ENCODE peak calls at places on chromosome 20, in five cellular contexts. J is colonic mucosa, S is WERI-Rb-1, K is IMR-90, F is mammary epithelial cell. D is an unnamed sample.

GRCh38 chr20:25082498-25082873 is 545 bp upstream of the VSX1 start:
- DNase-seq in S (peak; percentile 33), J (no peak), K (no peak), F (no peak), D (no peak)

GRCh38 chr20:34074101-34074760 is 37.8 kb downstream of the EIF2S2 start:
- DNase-seq in J (no peak), K (peak; percentile 37), S (peak; percentile 62), F (peak; percentile 50), D (no peak)

GRCh38 chr20:22824077-22824476 is 211.0 kb upstream of the SSTR4 start:
- DNase-seq in F (no peak), S (no peak), K (no peak), J (no peak), D (no peak)

GRCh38 chr20:50580016-50580747 is 70.0 kb downstream of the PTPN1 start:
- DNase-seq in K (peak; percentile 41), F (no peak), J (peak; percentile 65), S (peak; percentile 75), D (peak; percentile 52)

GRCh38 chr20:60630609-60631008 is 621.5 kb upstream of the CDH4 start:
- DNase-seq in K (no peak), S (peak; percentile 28), J (no peak), F (no peak), D (no peak)

GRCh38 chr20:48057739-48058138 is 272.5 kb upstream of the SULF2 start:
- DNase-seq in J (no peak), F (no peak), S (no peak), K (no peak), D (no peak)

GRCh38 chr20:51507357-51508036 is 35.0 kb downstream of the NFATC2 start:
- DNase-seq in K (no peak), F (no peak), S (no peak), J (no peak), D (peak; percentile 56)

GRCh38 chr20:23254034-23254433 is 96.6 kb upstream of the NXT1 start:
- DNase-seq in F (no peak), J (no peak), K (no peak), S (no peak), D (no peak)

GRCh38 chr20:21513181-21513663 is 642 bp downstream of the NKX2-2 start:
- DNase-seq in K (no peak), F (no peak), J (no peak), S (no peak), D (no peak)

GRCh38 chr20:5510446-5510845 is 193.7 kb upstream of the PROKR2 start:
- DNase-seq in F (no peak), S (no peak), K (no peak), J (no peak), D (no peak)

GRCh38 chr20:24784607-24785006 is 164.5 kb upstream of the CST7 start:
- DNase-seq in J (no peak), S (no peak), F (no peak), K (no peak), D (no peak)

GRCh38 chr20:25254986-25255680 is 7.2 kb downstream of the PYGB start:
- DNase-seq in K (no peak), J (peak; percentile 74), S (peak; percentile 87), F (peak; percentile 35), D (no peak)

DNA sequence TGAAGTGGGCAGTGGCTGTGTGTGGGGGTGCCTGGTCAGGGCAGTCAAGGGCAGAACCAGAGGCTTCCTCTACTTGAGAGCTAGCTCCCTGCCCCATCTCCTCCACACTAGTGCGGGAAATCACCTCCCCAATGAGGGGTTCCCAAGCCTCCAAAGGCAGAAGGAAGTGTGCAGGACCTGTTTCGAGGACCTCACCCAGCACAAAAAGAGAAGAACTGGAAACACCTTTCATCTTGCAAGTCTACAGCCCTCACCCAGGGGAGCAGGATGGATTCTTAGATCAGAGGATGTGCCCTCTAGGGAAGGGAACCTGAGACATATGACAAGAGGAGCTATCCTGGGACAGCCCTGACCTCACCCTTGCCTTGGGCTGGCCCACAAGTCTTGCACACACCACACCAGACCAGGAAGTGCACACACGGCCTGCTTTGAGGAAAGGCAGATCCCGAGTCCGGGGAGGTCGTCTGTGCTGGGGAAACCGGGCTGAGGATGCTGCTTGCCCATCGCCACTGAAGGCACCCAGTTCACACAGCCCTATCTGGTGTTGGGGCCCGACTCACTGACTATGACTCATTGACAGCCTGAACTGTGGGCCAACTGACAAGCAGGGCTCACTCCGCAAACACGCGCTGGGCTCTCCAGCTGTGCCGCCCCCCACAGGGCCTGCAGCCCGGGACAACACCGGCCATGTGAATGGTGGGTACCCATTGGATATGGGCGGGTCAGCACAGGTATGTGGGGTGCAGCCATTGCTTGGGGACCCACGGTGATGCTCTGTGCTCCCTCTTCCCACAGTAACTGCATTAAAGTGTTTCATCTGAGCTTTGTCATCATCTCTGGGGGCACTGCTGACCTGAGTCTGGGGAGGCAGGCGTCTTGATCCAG is 1.8 kb downstream of the SAMD10 start:
- DNase-seq in S (no peak), K (peak; percentile 88), F (no peak), J (no peak), D (peak; percentile 32)
- TF ChIP-seq CTCF in S (no peak), K (no peak), F (no peak), J (no peak), D (no peak)

GRCh38 chr20:14716251-14716650 is 378.8 kb upstream of the FLRT3 start:
- DNase-seq in S (no peak), F (no peak), J (no peak), K (no peak), D (no peak)
- H3K4me3 ChIP-seq in S (no peak overlapping the region), F (no peak overlapping the region), J (no peak overlapping the region), K (no peak overlapping the region), D (no peak overlapping the region)

DNA sequence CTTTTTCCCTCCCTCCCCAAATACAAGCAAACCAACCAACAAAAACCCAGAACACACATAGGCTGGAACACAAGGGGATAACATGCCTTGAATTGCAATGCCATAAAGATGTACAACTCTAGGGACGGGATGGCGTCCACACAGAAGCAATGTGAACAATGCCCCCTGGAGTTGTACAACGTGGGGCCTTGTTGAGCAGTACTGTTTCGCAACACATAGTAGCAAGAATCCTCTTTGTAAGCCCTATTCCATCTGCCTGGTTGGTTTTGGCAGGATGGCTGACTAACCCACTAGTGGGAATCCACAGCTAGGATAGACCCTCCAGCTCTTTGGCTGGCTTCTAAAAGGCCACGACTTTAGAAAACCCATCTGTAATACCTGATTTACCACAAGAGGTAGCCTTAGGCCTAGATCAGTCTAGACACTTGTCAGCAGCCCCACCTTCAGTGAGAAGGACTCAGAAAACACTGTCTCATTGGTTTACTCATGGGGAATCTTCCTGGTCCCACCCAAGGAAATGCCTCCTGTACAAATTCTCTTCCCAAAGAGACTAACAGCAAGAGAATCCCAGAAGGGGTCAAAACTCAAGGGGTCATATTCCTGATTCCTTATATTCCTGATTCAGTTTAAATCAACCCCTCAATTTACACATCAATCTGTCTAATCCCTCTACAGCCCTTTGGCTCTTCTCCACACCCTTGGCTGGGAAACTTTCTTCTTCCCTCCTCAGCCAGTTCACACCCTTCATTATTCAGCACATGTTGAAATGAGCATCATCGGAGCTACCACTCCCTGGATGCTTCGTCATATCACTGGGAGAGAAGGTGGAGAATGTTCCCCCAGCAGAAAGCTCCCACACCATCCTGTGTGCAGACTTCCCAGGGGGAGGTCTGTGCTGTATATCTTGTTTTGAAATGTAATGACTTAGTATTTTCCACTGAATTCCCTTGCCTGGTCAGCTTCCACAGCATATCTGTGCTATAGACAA is 622.4 kb upstream of the FLRT3 start:
- DNase-seq in J (no peak), K (no peak), S (no peak), F (peak; percentile 88), D (no peak)
- TF ChIP-seq CTCF in J (no peak), K (no peak), S (no peak), F (peak; percentile 34), D (no peak)

GRCh38 chr20:45097485-45098095 is 3.3 kb downstream of the KCNS1 start:
- DNase-seq in J (peak; percentile 50), K (no peak), F (no peak), S (no peak), D (peak; percentile 19)
- H3K4me3 ChIP-seq in J (no peak overlapping the region), K (peak overlapping the region; percentile 34), F (no peak overlapping the region), S (no peak overlapping the region), D (no peak overlapping the region)

GRCh38 chr20:41161886-41162285 is 24.5 kb downstream of the PLCG1 start:
- DNase-seq in J (no peak), F (no peak), S (no peak), K (no peak), D (no peak)
- TF ChIP-seq CTCF in J (no peak), F (no peak), S (no peak), K (no peak), D (no peak)

DNA sequence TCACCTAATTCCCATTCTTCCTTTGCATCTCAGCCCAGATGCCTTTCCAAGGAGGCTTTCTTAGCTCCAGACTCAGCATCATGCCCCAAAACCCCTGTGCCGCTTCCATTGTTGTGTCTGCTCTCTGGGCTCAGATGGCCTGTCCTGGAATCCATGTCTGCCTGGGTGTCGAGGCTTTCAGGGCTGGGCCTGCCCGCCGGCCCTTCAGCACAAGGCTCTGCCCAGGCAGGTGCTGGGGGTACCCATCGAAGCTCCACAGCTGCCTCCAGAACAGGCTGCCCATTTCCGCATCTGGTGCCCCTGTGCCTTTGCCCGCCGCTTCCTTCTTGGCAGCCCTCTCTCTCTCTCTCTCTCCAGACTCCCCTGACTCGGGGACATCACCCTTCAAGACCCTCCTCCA is 1.2 kb downstream of the CPXM1 start:
- DNase-seq in J (no peak), F (no peak), K (no peak), S (no peak), D (no peak)
- H3K4me3 ChIP-seq in J (no peak overlapping the region), F (no peak overlapping the region), K (no peak overlapping the region), S (no peak overlapping the region), D (no peak overlapping the region)

D was measured in AG10803.